ENCODE peak calls at places on chromosomes 11 and 22, in four cellular contexts. One of them, this sample, is unnamed.

GRCh38 chr22:41116342-41116741 is 23.9 kb downstream of the EP300 start:
- DNase-seq in upper lobe of right lung: no peak
- DNase-seq in bronchial epithelial cell: no peak
- DNase-seq in lower leg skin: no peak
- DNase-seq in this sample: no peak

GRCh38 chr22:30483169-30483568 is 11.4 kb upstream of the SEC14L3 start:
- DNase-seq in upper lobe of right lung: no peak
- DNase-seq in bronchial epithelial cell: no peak
- DNase-seq in lower leg skin: no peak
- DNase-seq in this sample: no peak

GRCh38 chr11:118114266-118114665 is 27.5 kb upstream of the SMIM35 start:
- DNase-seq in upper lobe of right lung: peak
- DNase-seq in bronchial epithelial cell: peak
- DNase-seq in lower leg skin: no peak
- DNase-seq in this sample: no peak

GRCh38 chr11:73980001-73980960 is 2.4 kb downstream of the UCP2 start:
- DNase-seq in upper lobe of right lung: peak
- DNase-seq in bronchial epithelial cell: peak
- DNase-seq in lower leg skin: peak
- DNase-seq in this sample: no peak

GRCh38 chr11:57343825-57344224 is 5.7 kb downstream of the P2RX3 start:
- DNase-seq in upper lobe of right lung: no peak
- DNase-seq in bronchial epithelial cell: no peak
- DNase-seq in lower leg skin: no peak
- DNase-seq in this sample: no peak

GRCh38 chr11:71176812-71177211 is 75.6 kb downstream of the SHANK2 start:
- DNase-seq in upper lobe of right lung: no peak
- DNase-seq in bronchial epithelial cell: no peak
- DNase-seq in lower leg skin: no peak
- DNase-seq in this sample: no peak

GRCh38 chr11:65016705-65017104 is 2.7 kb downstream of the ARL2 start:
- DNase-seq in upper lobe of right lung: no peak
- DNase-seq in bronchial epithelial cell: no peak
- DNase-seq in lower leg skin: no peak
- DNase-seq in this sample: no peak

GRCh38 chr11:3132831-3133455 is 32.2 kb downstream of the OSBPL5 start:
- DNase-seq in upper lobe of right lung: peak
- DNase-seq in bronchial epithelial cell: no peak
- DNase-seq in lower leg skin: no peak
- DNase-seq in this sample: peak

GRCh38 chr11:61367406-61367805 is 5.2 kb downstream of the TMEM138 start:
- DNase-seq in upper lobe of right lung: no peak
- DNase-seq in bronchial epithelial cell: no peak
- DNase-seq in lower leg skin: no peak
- DNase-seq in this sample: no peak

GRCh38 chr11:104146421-104146820 is 17.5 kb downstream of the PDGFD start:
- DNase-seq in upper lobe of right lung: no peak
- DNase-seq in bronchial epithelial cell: no peak
- DNase-seq in lower leg skin: no peak
- DNase-seq in this sample: no peak

GRCh38 chr11:36233226-36233625 is 56.0 kb downstream of the COMMD9 start:
- DNase-seq in upper lobe of right lung: no peak
- DNase-seq in bronchial epithelial cell: no peak
- DNase-seq in lower leg skin: no peak
- DNase-seq in this sample: no peak

GRCh38 chr11:73077454-73077853 is 64.7 kb downstream of the FCHSD2 start:
- DNase-seq in upper lobe of right lung: no peak
- DNase-seq in bronchial epithelial cell: no peak
- DNase-seq in lower leg skin: no peak
- DNase-seq in this sample: no peak

GRCh38 chr11:60831501-60832079 is 10.3 kb upstream of the CCDC86 start:
- DNase-seq in upper lobe of right lung: no peak
- DNase-seq in bronchial epithelial cell: peak
- DNase-seq in lower leg skin: no peak
- DNase-seq in this sample: no peak

GRCh38 chr11:1341928-1342524 is 32.6 kb upstream of the TOLLIP start:
- DNase-seq in upper lobe of right lung: peak
- DNase-seq in bronchial epithelial cell: peak
- DNase-seq in lower leg skin: no peak
- DNase-seq in this sample: no peak

GRCh38 chr22:23411739-23412138 is 168.4 kb downstream of the IGLL1 start:
- DNase-seq in upper lobe of right lung: no peak
- DNase-seq in bronchial epithelial cell: no peak
- DNase-seq in lower leg skin: no peak
- DNase-seq in this sample: no peak

GRCh38 chr22:32473388-32473952 is 1.1 kb upstream of the FBXO7 start:
- DNase-seq in upper lobe of right lung: no peak
- DNase-seq in bronchial epithelial cell: peak
- DNase-seq in lower leg skin: no peak
- DNase-seq in this sample: peak

GRCh38 chr22:37639771-37640590 is 512 bp downstream of the SH3BP1 start:
- DNase-seq in upper lobe of right lung: no peak
- DNase-seq in bronchial epithelial cell: no peak
- DNase-seq in lower leg skin: no peak
- DNase-seq in this sample: no peak

GRCh38 chr22:19149962-19150361 is at the start of gene GSC2:
- DNase-seq in upper lobe of right lung: no peak
- DNase-seq in bronchial epithelial cell: no peak
- DNase-seq in lower leg skin: no peak
- DNase-seq in this sample: no peak

GRCh38 chr11:73318501-73319011 is 10.5 kb downstream of the ARHGEF17 start:
- DNase-seq in upper lobe of right lung: no peak
- DNase-seq in bronchial epithelial cell: no peak
- DNase-seq in lower leg skin: no peak
- DNase-seq in this sample: no peak

GRCh38 chr22:46571642-46572250 is 34.3 kb upstream of the CELSR1 start:
- DNase-seq in upper lobe of right lung: no peak
- DNase-seq in bronchial epithelial cell: no peak
- DNase-seq in lower leg skin: no peak
- DNase-seq in this sample: no peak

GRCh38 chr11:72609045-72609444 is 65.2 kb downstream of the PDE2A start:
- DNase-seq in upper lobe of right lung: no peak
- DNase-seq in bronchial epithelial cell: peak
- DNase-seq in lower leg skin: no peak
- DNase-seq in this sample: no peak

GRCh38 chr22:26797910-26798309 is 140.5 kb downstream of the MIAT start:
- DNase-seq in upper lobe of right lung: no peak
- DNase-seq in bronchial epithelial cell: no peak
- DNase-seq in lower leg skin: no peak
- DNase-seq in this sample: no peak
- TF ChIP-seq CTCF in upper lobe of right lung: no peak
- TF ChIP-seq CTCF in bronchial epithelial cell: no peak
- TF ChIP-seq CTCF in lower leg skin: no peak
- TF ChIP-seq CTCF in this sample: no peak

GRCh38 chr11:76975513-76975912 is 58.7 kb upstream of the B3GNT6 start:
- DNase-seq in upper lobe of right lung: no peak
- DNase-seq in bronchial epithelial cell: peak
- DNase-seq in lower leg skin: no peak
- DNase-seq in this sample: no peak
- TF ChIP-seq CTCF in upper lobe of right lung: no peak
- TF ChIP-seq CTCF in bronchial epithelial cell: no peak
- TF ChIP-seq CTCF in lower leg skin: no peak
- TF ChIP-seq CTCF in this sample: no peak

DNA sequence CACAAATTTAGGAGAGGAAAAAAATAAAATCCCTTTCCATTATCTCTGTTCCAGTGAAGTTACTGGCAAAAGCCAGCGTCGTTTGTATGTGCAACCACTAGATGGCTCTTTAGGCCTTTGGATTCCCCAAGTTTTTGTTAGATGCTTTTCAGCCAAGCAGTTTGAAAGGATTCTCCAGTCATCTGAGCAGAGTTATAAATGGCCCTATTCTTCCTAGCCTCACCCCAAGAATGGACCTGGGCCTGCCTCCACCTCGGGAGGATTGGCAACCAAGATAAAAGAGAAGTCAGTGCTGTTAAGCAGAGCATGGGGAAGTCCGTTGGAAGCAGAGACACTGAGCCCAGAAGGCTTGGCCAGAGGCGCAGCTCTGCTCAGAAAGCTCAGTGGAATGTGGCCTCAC is 15.4 kb downstream of the FAM181B start:
- DNase-seq in upper lobe of right lung: no peak
- DNase-seq in bronchial epithelial cell: peak
- DNase-seq in lower leg skin: no peak
- DNase-seq in this sample: peak
- TF ChIP-seq CTCF in upper lobe of right lung: peak
- TF ChIP-seq CTCF in bronchial epithelial cell: peak
- TF ChIP-seq CTCF in lower leg skin: no peak
- TF ChIP-seq CTCF in this sample: peak

GRCh38 chr11:108958446-108959123 is 293.7 kb downstream of the DDX10 start:
- DNase-seq in upper lobe of right lung: no peak
- DNase-seq in bronchial epithelial cell: peak
- DNase-seq in lower leg skin: no peak
- DNase-seq in this sample: no peak
- TF ChIP-seq CTCF in upper lobe of right lung: no peak
- TF ChIP-seq CTCF in bronchial epithelial cell: no peak
- TF ChIP-seq CTCF in lower leg skin: no peak
- TF ChIP-seq CTCF in this sample: no peak